ENCODE peak calls at places on chromosomes 7 and 10, in seven cellular contexts. One of them, this sample, is unnamed.

GRCh38 chr7:157503229-157503628 is 166.4 kb downstream of the DNAJB6 start:
- DNase-seq in GM23338: no peak
- DNase-seq in astrocyte: no peak
- DNase-seq in HCT116: no peak
- DNase-seq in esophagus squamous epithelium: no peak
- DNase-seq in adrenal gland: no peak
- DNase-seq in testis: no peak
- DNase-seq in this sample: no peak

GRCh38 chr7:33262476-33262875 is 133.1 kb downstream of the BBS9 start:
- DNase-seq in GM23338: peak; percentile 22
- DNase-seq in adrenal gland: peak; percentile 10
- DNase-seq in HCT116: no peak
- DNase-seq in esophagus squamous epithelium: no peak
- DNase-seq in testis: no peak
- DNase-seq in astrocyte: peak; percentile 27
- DNase-seq in this sample: no peak

GRCh38 chr7:77703220-77703472 is 6.9 kb downstream of the RSBN1L start:
- DNase-seq in HCT116: no peak
- DNase-seq in testis: no peak
- DNase-seq in adrenal gland: no peak
- DNase-seq in astrocyte: no peak
- DNase-seq in esophagus squamous epithelium: no peak
- DNase-seq in GM23338: peak; percentile 38
- DNase-seq in this sample: no peak

GRCh38 chr7:30175171-30175570 is 40.4 kb downstream of the MTURN start:
- DNase-seq in GM23338: no peak
- DNase-seq in adrenal gland: no peak
- DNase-seq in testis: no peak
- DNase-seq in astrocyte: no peak
- DNase-seq in HCT116: no peak
- DNase-seq in esophagus squamous epithelium: no peak
- DNase-seq in this sample: no peak

GRCh38 chr10:23192741-23193434 is 776 bp downstream of the PTF1A start:
- DNase-seq in astrocyte: no peak
- DNase-seq in adrenal gland: no peak
- DNase-seq in esophagus squamous epithelium: no peak
- DNase-seq in HCT116: no peak
- DNase-seq in GM23338: peak; percentile 68
- DNase-seq in testis: no peak
- DNase-seq in this sample: no peak

GRCh38 chr7:6139189-6139996 is 108.2 kb downstream of the ANKRD61 start:
- DNase-seq in GM23338: no peak
- DNase-seq in adrenal gland: no peak
- DNase-seq in esophagus squamous epithelium: no peak
- DNase-seq in astrocyte: no peak
- DNase-seq in HCT116: no peak
- DNase-seq in testis: no peak
- DNase-seq in this sample: no peak

GRCh38 chr10:2137549-2138174 is 400.3 kb upstream of the ADARB2 start:
- DNase-seq in HCT116: no peak
- DNase-seq in adrenal gland: no peak
- DNase-seq in astrocyte: no peak
- DNase-seq in testis: peak; percentile 30
- DNase-seq in esophagus squamous epithelium: no peak
- DNase-seq in GM23338: peak; percentile 77
- DNase-seq in this sample: no peak

GRCh38 chr10:47376522-47377220 is 7.4 kb downstream of the ZNF488 start:
- DNase-seq in GM23338: no peak
- DNase-seq in testis: no peak
- DNase-seq in HCT116: no peak
- DNase-seq in adrenal gland: no peak
- DNase-seq in astrocyte: no peak
- DNase-seq in esophagus squamous epithelium: no peak
- DNase-seq in this sample: no peak

GRCh38 chr7:112150823-112151641 is 55.2 kb downstream of the DOCK4 start:
- DNase-seq in astrocyte: no peak
- DNase-seq in GM23338: no peak
- DNase-seq in adrenal gland: no peak
- DNase-seq in esophagus squamous epithelium: no peak
- DNase-seq in HCT116: no peak
- DNase-seq in testis: no peak
- DNase-seq in this sample: no peak

GRCh38 chr10:7986851-7987250 is 67.6 kb upstream of the GATA3 start:
- DNase-seq in astrocyte: peak; percentile 18
- DNase-seq in testis: no peak
- DNase-seq in GM23338: no peak
- DNase-seq in esophagus squamous epithelium: no peak
- DNase-seq in HCT116: no peak
- DNase-seq in adrenal gland: no peak
- DNase-seq in this sample: no peak

GRCh38 chr10:74704629-74705360 is 121.6 kb upstream of the KAT6B start:
- DNase-seq in adrenal gland: no peak
- DNase-seq in esophagus squamous epithelium: no peak
- DNase-seq in HCT116: no peak
- DNase-seq in GM23338: no peak
- DNase-seq in astrocyte: peak; percentile 39
- DNase-seq in testis: no peak
- DNase-seq in this sample: no peak

GRCh38 chr7:26508917-26509316 is 217.3 kb downstream of the SNX10 start:
- DNase-seq in esophagus squamous epithelium: no peak
- DNase-seq in testis: no peak
- DNase-seq in HCT116: no peak
- DNase-seq in astrocyte: no peak
- DNase-seq in GM23338: peak; percentile 66
- DNase-seq in adrenal gland: no peak
- DNase-seq in this sample: no peak

GRCh38 chr10:100508691-100509150 is 10.9 kb downstream of the SEC31B start:
- DNase-seq in adrenal gland: no peak
- DNase-seq in esophagus squamous epithelium: no peak
- DNase-seq in astrocyte: peak; percentile 41
- DNase-seq in HCT116: peak; percentile 46
- DNase-seq in testis: peak; percentile 18
- DNase-seq in GM23338: peak; percentile 91
- DNase-seq in this sample: no peak

GRCh38 chr7:6160191-6160623 is 112.2 kb downstream of the CYTH3 start:
- DNase-seq in astrocyte: peak; percentile 27
- DNase-seq in adrenal gland: peak; percentile 54
- DNase-seq in GM23338: peak; percentile 83
- DNase-seq in HCT116: no peak
- DNase-seq in esophagus squamous epithelium: no peak
- DNase-seq in testis: peak; percentile 81
- DNase-seq in this sample: peak; percentile 62

GRCh38 chr7:12770227-12770975 is 83.0 kb downstream of the ARL4A start:
- DNase-seq in HCT116: no peak
- DNase-seq in testis: peak; percentile 26
- DNase-seq in astrocyte: no peak
- DNase-seq in GM23338: peak; percentile 35
- DNase-seq in esophagus squamous epithelium: no peak
- DNase-seq in adrenal gland: peak; percentile 13
- DNase-seq in this sample: no peak

GRCh38 chr10:105063796-105064195 is 422.7 kb downstream of the SORCS3 start:
- DNase-seq in astrocyte: peak; percentile 42
- DNase-seq in adrenal gland: peak; percentile 8
- DNase-seq in HCT116: peak; percentile 2
- DNase-seq in testis: peak; percentile 72
- DNase-seq in GM23338: peak; percentile 81
- DNase-seq in esophagus squamous epithelium: no peak
- DNase-seq in this sample: peak; percentile 67

GRCh38 chr10:12902135-12902572 is 99.4 kb downstream of the CCDC3 start:
- DNase-seq in astrocyte: peak; percentile 25
- DNase-seq in HCT116: peak; percentile 33
- DNase-seq in GM23338: peak; percentile 88
- DNase-seq in esophagus squamous epithelium: no peak
- DNase-seq in adrenal gland: peak; percentile 50
- DNase-seq in testis: peak; percentile 79
- DNase-seq in this sample: no peak

GRCh38 chr10:62817120-62817762 is 1.1 kb upstream of the EGR2 start:
- DNase-seq in adrenal gland: peak; percentile 54
- DNase-seq in HCT116: no peak
- DNase-seq in astrocyte: peak; percentile 44
- DNase-seq in testis: peak; percentile 50
- DNase-seq in GM23338: peak; percentile 35
- DNase-seq in esophagus squamous epithelium: peak; percentile 6
- DNase-seq in this sample: peak; percentile 59

GRCh38 chr7:129332354-129333056 is 101.7 kb upstream of the STRIP2 start:
- DNase-seq in GM23338: no peak
- DNase-seq in HCT116: no peak
- DNase-seq in esophagus squamous epithelium: no peak
- DNase-seq in testis: no peak
- DNase-seq in astrocyte: peak; percentile 60
- DNase-seq in adrenal gland: no peak
- DNase-seq in this sample: no peak

GRCh38 chr10:77287647-77288120 is 349.9 kb downstream of the KCNMA1 start:
- DNase-seq in HCT116: no peak
- DNase-seq in GM23338: no peak
- DNase-seq in astrocyte: no peak
- DNase-seq in testis: no peak
- DNase-seq in adrenal gland: no peak
- DNase-seq in esophagus squamous epithelium: no peak
- DNase-seq in this sample: no peak
- H3K27ac ChIP-seq in HCT116: no peak overlapping the region
- H3K27ac ChIP-seq in GM23338: no peak overlapping the region
- H3K27ac ChIP-seq in astrocyte: no peak overlapping the region
- H3K27ac ChIP-seq in testis: no peak overlapping the region
- H3K27ac ChIP-seq in adrenal gland: no peak overlapping the region
- H3K27ac ChIP-seq in esophagus squamous epithelium: peak overlapping the region; percentile 16
- H3K27ac ChIP-seq in this sample: no peak overlapping the region

GRCh38 chr10:50392426-50392825 is 141.1 kb upstream of the ASAH2 start:
- DNase-seq in astrocyte: no peak
- DNase-seq in adrenal gland: no peak
- DNase-seq in testis: no peak
- DNase-seq in HCT116: no peak
- DNase-seq in GM23338: no peak
- DNase-seq in esophagus squamous epithelium: no peak
- DNase-seq in this sample: no peak

GRCh38 chr10:50393784-50394183 is 142.5 kb upstream of the ASAH2 start:
- DNase-seq in esophagus squamous epithelium: no peak
- DNase-seq in HCT116: no peak
- DNase-seq in astrocyte: peak; percentile 78
- DNase-seq in GM23338: no peak
- DNase-seq in testis: no peak
- DNase-seq in adrenal gland: peak; percentile 35
- DNase-seq in this sample: no peak

GRCh38 chr10:50395279-50395678 is 144.0 kb upstream of the ASAH2 start:
- DNase-seq in testis: no peak
- DNase-seq in GM23338: no peak
- DNase-seq in esophagus squamous epithelium: no peak
- DNase-seq in astrocyte: peak; percentile 29
- DNase-seq in adrenal gland: peak; percentile 57
- DNase-seq in HCT116: no peak
- DNase-seq in this sample: no peak

GRCh38 chr10:50394832-50395231 is 143.5 kb upstream of the ASAH2 start:
- DNase-seq in astrocyte: no peak
- DNase-seq in HCT116: no peak
- DNase-seq in testis: no peak
- DNase-seq in adrenal gland: no peak
- DNase-seq in esophagus squamous epithelium: no peak
- DNase-seq in GM23338: no peak
- DNase-seq in this sample: no peak

DNA sequence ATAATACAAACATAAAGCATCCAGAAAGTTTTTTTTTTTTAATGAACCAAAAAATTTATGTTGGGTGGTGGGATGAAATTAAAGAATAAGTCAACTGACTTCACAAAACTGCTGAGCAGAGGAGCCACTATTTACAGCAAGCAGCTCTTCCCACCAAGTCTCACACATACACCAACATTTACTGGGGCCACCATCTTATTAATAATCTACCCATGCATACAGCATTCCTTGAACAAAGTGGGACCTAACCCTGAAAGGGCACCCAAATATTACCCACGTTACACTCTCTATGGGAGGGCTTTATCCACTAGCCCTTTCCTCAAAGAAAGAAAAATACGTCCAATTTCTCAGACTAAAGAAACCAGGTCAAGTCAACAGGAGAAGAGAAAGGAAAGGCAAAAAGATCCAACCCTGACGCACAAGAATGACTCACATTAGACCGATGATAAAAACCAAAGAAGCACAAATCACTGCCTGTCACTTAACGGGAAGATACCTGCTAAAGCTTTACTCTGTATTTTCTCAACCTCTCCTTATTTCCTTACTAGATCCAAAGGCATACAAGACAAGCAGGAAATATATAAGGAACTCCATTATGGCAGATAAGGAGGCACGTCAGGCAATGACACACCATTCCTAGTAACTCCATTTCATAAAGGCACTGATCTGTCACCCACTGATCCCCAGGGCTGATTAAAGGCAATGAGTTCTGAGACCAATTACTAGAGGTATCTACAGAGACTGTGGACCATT is 141.8 kb upstream of the ASAH2 start:
- DNase-seq in HCT116: no peak
- DNase-seq in GM23338: no peak
- DNase-seq in adrenal gland: peak; percentile 52
- DNase-seq in astrocyte: peak; percentile 67
- DNase-seq in testis: no peak
- DNase-seq in esophagus squamous epithelium: no peak
- DNase-seq in this sample: no peak
- H3K4me3 ChIP-seq in HCT116: no peak overlapping the region
- H3K4me3 ChIP-seq in GM23338: no peak overlapping the region
- H3K4me3 ChIP-seq in adrenal gland: no peak overlapping the region
- H3K4me3 ChIP-seq in astrocyte: no peak overlapping the region
- H3K4me3 ChIP-seq in testis: no peak overlapping the region
- H3K4me3 ChIP-seq in esophagus squamous epithelium: no peak overlapping the region
- H3K4me3 ChIP-seq in this sample: no peak overlapping the region

GRCh38 chr10:116238036-116238435 is 35.0 kb downstream of the GFRA1 start:
- DNase-seq in astrocyte: no peak
- DNase-seq in GM23338: peak; percentile 5
- DNase-seq in testis: no peak
- DNase-seq in HCT116: no peak
- DNase-seq in esophagus squamous epithelium: no peak
- DNase-seq in adrenal gland: no peak
- DNase-seq in this sample: no peak
- H3K27ac ChIP-seq in astrocyte: no peak overlapping the region
- H3K27ac ChIP-seq in GM23338: no peak overlapping the region
- H3K27ac ChIP-seq in testis: no peak overlapping the region
- H3K27ac ChIP-seq in HCT116: no peak overlapping the region
- H3K27ac ChIP-seq in esophagus squamous epithelium: no peak overlapping the region
- H3K27ac ChIP-seq in adrenal gland: no peak overlapping the region
- H3K27ac ChIP-seq in this sample: no peak overlapping the region

GRCh38 chr7:124723012-124723411 is 42.6 kb downstream of the GPR37 start:
- DNase-seq in astrocyte: peak; percentile 46
- DNase-seq in testis: no peak
- DNase-seq in GM23338: no peak
- DNase-seq in esophagus squamous epithelium: no peak
- DNase-seq in adrenal gland: no peak
- DNase-seq in HCT116: peak; percentile 52
- DNase-seq in this sample: no peak

GRCh38 chr7:124728610-124729009 is 37.0 kb downstream of the GPR37 start:
- DNase-seq in HCT116: no peak
- DNase-seq in adrenal gland: no peak
- DNase-seq in testis: no peak
- DNase-seq in esophagus squamous epithelium: no peak
- DNase-seq in astrocyte: no peak
- DNase-seq in GM23338: no peak
- DNase-seq in this sample: no peak

GRCh38 chr7:124724079-124724478 is 41.5 kb downstream of the GPR37 start:
- DNase-seq in astrocyte: no peak
- DNase-seq in esophagus squamous epithelium: no peak
- DNase-seq in HCT116: no peak
- DNase-seq in testis: no peak
- DNase-seq in adrenal gland: no peak
- DNase-seq in GM23338: no peak
- DNase-seq in this sample: no peak

GRCh38 chr7:124722292-124722691 is 43.3 kb downstream of the GPR37 start:
- DNase-seq in astrocyte: peak; percentile 46
- DNase-seq in esophagus squamous epithelium: no peak
- DNase-seq in GM23338: no peak
- DNase-seq in testis: no peak
- DNase-seq in adrenal gland: no peak
- DNase-seq in HCT116: no peak
- DNase-seq in this sample: no peak

GRCh38 chr7:124724516-124725192 is 40.9 kb downstream of the GPR37 start:
- DNase-seq in astrocyte: no peak
- DNase-seq in esophagus squamous epithelium: no peak
- DNase-seq in testis: no peak
- DNase-seq in HCT116: no peak
- DNase-seq in GM23338: no peak
- DNase-seq in adrenal gland: no peak
- DNase-seq in this sample: no peak
- H3K4me3 ChIP-seq in astrocyte: no peak overlapping the region
- H3K4me3 ChIP-seq in esophagus squamous epithelium: no peak overlapping the region
- H3K4me3 ChIP-seq in testis: no peak overlapping the region
- H3K4me3 ChIP-seq in HCT116: no peak overlapping the region
- H3K4me3 ChIP-seq in GM23338: no peak overlapping the region
- H3K4me3 ChIP-seq in adrenal gland: no peak overlapping the region
- H3K4me3 ChIP-seq in this sample: no peak overlapping the region